ENCODE peak calls at places on chromosomes 5 and 9, in ten cellular contexts. L is adrenal gland; J is spleen; I is endothelial cell of umbilical vein; X is naive thymus-derived CD4-positive, alpha-beta T cell; E is CD4-positive, alpha-beta memory T cell; W is PC-3; O is IMR-90; K is PC-9; G is CD8-positive, alpha-beta memory T cell. M is an unnamed sample. For H3K4me1 and H3K36me3, the result is how much of the 10 kb centered on the place peaks cover.

GRCh38 chr9:133331641-133332380 is 4.2 kb downstream of the SURF6 start:
- DNase-seq in L (peak), J (peak), I (no peak), X (no peak), E (no peak), W (no peak), O (no peak), K (no peak), G (no peak), M (no peak)

GRCh38 chr5:159877894-159878448 is 38.3 kb upstream of the ADRA1B start:
- DNase-seq in L (peak), J (no peak), I (no peak), X (no peak), E (no peak), W (no peak), O (no peak), K (no peak), G (no peak), M (no peak)

GRCh38 chr9:94449486-94449885 is 105.4 kb upstream of the PCAT7 start:
- DNase-seq in L (no peak), J (no peak), I (no peak), X (no peak), E (no peak), W (no peak), O (no peak), K (no peak), G (no peak), M (no peak)

GRCh38 chr9:16000826-16001225 is 448.0 kb downstream of the CCDC171 start:
- DNase-seq in L (no peak), J (no peak), I (no peak), X (no peak), E (no peak), W (no peak), O (peak), K (no peak), G (no peak), M (no peak)

GRCh38 chr5:107005653-107006052 is 665.1 kb downstream of the EFNA5 start:
- DNase-seq in L (no peak), J (no peak), I (no peak), X (no peak), E (no peak), W (no peak), O (no peak), K (no peak), G (no peak), M (no peak)

GRCh38 chr5:138981606-138982005 is 106.5 kb upstream of the LRRTM2 start:
- DNase-seq in L (no peak), J (no peak), I (no peak), X (no peak), E (peak), W (peak), O (no peak), K (no peak), G (peak), M (no peak)

GRCh38 chr5:132408965-132409364 is 39.5 kb downstream of the SLC22A5 start:
- DNase-seq in L (no peak), J (no peak), I (no peak), X (no peak), E (no peak), W (no peak), O (no peak), K (no peak), G (no peak), M (no peak)

GRCh38 chr5:179804599-179804947 is 2.1 kb downstream of the MGAT4B start:
- DNase-seq in L (no peak), J (peak), I (no peak), X (no peak), E (no peak), W (no peak), O (no peak), K (no peak), G (no peak), M (no peak)

GRCh38 chr5:21806943-21807342 is 1046.2 kb downstream of the CDH12 start:
- DNase-seq in L (peak), J (no peak), I (no peak), X (no peak), E (no peak), W (peak), O (peak), K (no peak), G (no peak), M (no peak)

GRCh38 chr5:156475831-156476551 is 149.0 kb downstream of the SGCD start:
- DNase-seq in L (peak), J (no peak), I (no peak), X (no peak), E (no peak), W (no peak), O (peak), K (no peak), G (no peak), M (no peak)

GRCh38 chr9:35820076-35820475 is 5.2 kb upstream of the HINT2 start:
- DNase-seq in L (no peak), J (no peak), I (no peak), X (no peak), E (no peak), W (peak), O (peak), K (no peak), G (no peak), M (no peak)

GRCh38 chr5:10588779-10589447 is 25.0 kb downstream of the ANKRD33B start:
- DNase-seq in L (no peak), J (peak), I (no peak), X (peak), E (no peak), W (no peak), O (no peak), K (no peak), G (no peak), M (no peak)

GRCh38 chr9:34171753-34172535 is 6.9 kb upstream of the UBAP1 start:
- DNase-seq in L (peak), J (peak), I (no peak), X (no peak), E (peak), W (no peak), O (no peak), K (no peak), G (peak), M (no peak)

GRCh38 chr5:107331882-107332281 is 338.9 kb downstream of the EFNA5 start:
- DNase-seq in L (no peak), J (no peak), I (no peak), X (no peak), E (no peak), W (peak), O (no peak), K (no peak), G (no peak), M (no peak)

GRCh38 chr9:80066931-80067330 is 495.2 kb downstream of the TLE4 start:
- DNase-seq in L (no peak), J (no peak), I (no peak), X (no peak), E (no peak), W (no peak), O (no peak), K (no peak), G (no peak), M (no peak)

GRCh38 chr9:105082843-105083242 is 154.9 kb upstream of the ABCA1 start:
- DNase-seq in L (no peak), J (no peak), I (no peak), X (no peak), E (no peak), W (no peak), O (no peak), K (no peak), G (no peak), M (no peak)

GRCh38 chr9:72210522-72210921 is 61.3 kb downstream of the GDA start:
- DNase-seq in L (no peak), J (no peak), I (no peak), X (no peak), E (no peak), W (peak), O (no peak), K (no peak), G (no peak), M (no peak)

GRCh38 chr9:127970401-127971313 is 10.1 kb downstream of the EEIG1 start:
- DNase-seq in L (no peak), J (peak), I (no peak), X (peak), E (peak), W (peak), O (no peak), K (no peak), G (peak), M (no peak)

GRCh38 chr9:132800038-132800648 is 77.9 kb downstream of the AK8 start:
- DNase-seq in L (peak), J (peak), I (peak), X (peak), E (peak), W (peak), O (peak), K (peak), G (peak), M (peak)

GRCh38 chr5:137376127-137376526 is 123.0 kb downstream of the SPOCK1 start:
- DNase-seq in L (no peak), J (no peak), I (no peak), X (no peak), E (no peak), W (no peak), O (no peak), K (no peak), G (no peak), M (no peak)

GRCh38 chr5:41522193-41522786 is 11.9 kb upstream of the PLCXD3 start:
- DNase-seq in L (no peak), J (no peak), I (no peak), X (no peak), E (no peak), W (no peak), O (no peak), K (no peak), G (no peak), M (no peak)

GRCh38 chr5:9388941-9389674 is 156.8 kb downstream of the SEMA5A start:
- DNase-seq in L (no peak), J (no peak), I (no peak), X (no peak), E (no peak), W (no peak), O (no peak), K (no peak), G (no peak), M (no peak)

GRCh38 chr5:72612810-72613209 is 105.6 kb upstream of the ZNF366 start:
- DNase-seq in L (no peak), J (no peak), I (no peak), X (no peak), E (no peak), W (peak), O (peak), K (no peak), G (no peak), M (no peak)

GRCh38 chr9:126125177-126125576 is 201.5 kb upstream of the MVB12B start:
- DNase-seq in L (no peak), J (peak), I (no peak), X (no peak), E (no peak), W (no peak), O (no peak), K (no peak), G (no peak), M (no peak)

GRCh38 chr5:6280425-6281100 is 97.8 kb downstream of the MED10 start:
- DNase-seq in L (no peak), J (no peak), I (no peak), X (no peak), E (no peak), W (peak), O (no peak), K (no peak), G (no peak), M (no peak)

GRCh38 chr5:98109561-98110006 is 663.9 kb upstream of the RGMB start:
- DNase-seq in L (no peak), J (no peak), I (peak), X (no peak), E (no peak), W (peak), O (peak), K (no peak), G (no peak), M (no peak)

GRCh38 chr5:103849934-103850333 is 287.3 kb upstream of the NUDT12 start:
- DNase-seq in L (no peak), J (no peak), I (no peak), X (no peak), E (no peak), W (peak), O (peak), K (peak), G (no peak), M (no peak)

GRCh38 chr5:68110264-68110663 is 105.3 kb upstream of the PIK3R1 start:
- DNase-seq in L (no peak), J (no peak), I (no peak), X (no peak), E (no peak), W (no peak), O (no peak), K (no peak), G (no peak), M (no peak)

GRCh38 chr5:10354048-10354872 is 765 bp downstream of the MARCHF6 start:
- DNase-seq in L (peak), J (no peak), I (peak), X (peak), E (peak), W (peak), O (peak), K (peak), G (peak), M (peak)

DNA sequence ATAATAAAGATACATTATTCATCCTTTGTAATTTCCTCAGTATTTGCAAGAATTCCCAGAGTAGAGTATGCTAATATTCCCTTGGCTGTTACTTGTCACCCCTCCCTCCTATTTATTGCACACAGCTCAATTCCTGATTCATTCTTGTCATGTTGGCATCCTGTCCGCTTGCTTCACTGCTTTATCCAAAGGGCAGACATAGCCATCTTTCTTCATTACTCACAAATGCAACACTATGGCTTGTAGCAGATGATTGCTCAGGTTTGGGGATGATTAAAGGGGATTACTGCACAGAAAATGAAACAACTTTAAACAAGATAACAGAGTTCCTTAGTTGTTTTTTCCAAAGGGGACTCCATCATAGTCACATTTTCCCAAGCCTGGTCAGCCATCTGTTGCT is 1.2 kb upstream of the IL33 start:
- DNase-seq in L (no peak), J (no peak), I (no peak), X (no peak), E (no peak), W (peak), O (peak), K (no peak), G (no peak), M (no peak)
- H3K27ac ChIP-seq in L (no peak), J (no peak), I (no peak), X (no peak), E (no peak), W (peak), O (no peak), K (no peak), G (no peak), M (no peak)

GRCh38 chr9:115264333-115264732 is 146.4 kb upstream of the TNC start:
- DNase-seq in L (no peak), J (no peak), I (no peak), X (no peak), E (no peak), W (no peak), O (peak), K (no peak), G (no peak), M (no peak)

GRCh38 chr9:115261656-115262081 is 143.7 kb upstream of the TNC start:
- DNase-seq in L (no peak), J (no peak), I (no peak), X (no peak), E (no peak), W (peak), O (peak), K (no peak), G (no peak), M (no peak)

GRCh38 chr9:115262952-115263351 is 145.0 kb upstream of the TNC start:
- DNase-seq in L (no peak), J (no peak), I (no peak), X (no peak), E (no peak), W (peak), O (peak), K (no peak), G (no peak), M (no peak)

GRCh38 chr9:115263731-115264130 is 145.8 kb upstream of the TNC start:
- DNase-seq in L (no peak), J (no peak), I (no peak), X (no peak), E (no peak), W (no peak), O (peak), K (no peak), G (no peak), M (no peak)

GRCh38 chr9:115262477-115262876 is 144.5 kb upstream of the TNC start:
- DNase-seq in L (no peak), J (no peak), I (no peak), X (no peak), E (no peak), W (peak), O (peak), K (peak), G (no peak), M (peak)
- H3K4me1 ChIP-seq in L (under half), J (under half), I (under half), X (under half), E (under half), W (under half), O (under half), K (under half), G (under half), M (under half)

GRCh38 chr5:169748189-169748588 is 111.1 kb downstream of the DOCK2 start:
- DNase-seq in L (no peak), J (no peak), I (no peak), X (no peak), E (no peak), W (no peak), O (no peak), K (no peak), G (no peak), M (no peak)
- H3K36me3 ChIP-seq in L (under half), J (under half), I (under half), X (under half), E (half or more), W (under half), O (under half), K (under half), G (half or more), M (under half)

DNA sequence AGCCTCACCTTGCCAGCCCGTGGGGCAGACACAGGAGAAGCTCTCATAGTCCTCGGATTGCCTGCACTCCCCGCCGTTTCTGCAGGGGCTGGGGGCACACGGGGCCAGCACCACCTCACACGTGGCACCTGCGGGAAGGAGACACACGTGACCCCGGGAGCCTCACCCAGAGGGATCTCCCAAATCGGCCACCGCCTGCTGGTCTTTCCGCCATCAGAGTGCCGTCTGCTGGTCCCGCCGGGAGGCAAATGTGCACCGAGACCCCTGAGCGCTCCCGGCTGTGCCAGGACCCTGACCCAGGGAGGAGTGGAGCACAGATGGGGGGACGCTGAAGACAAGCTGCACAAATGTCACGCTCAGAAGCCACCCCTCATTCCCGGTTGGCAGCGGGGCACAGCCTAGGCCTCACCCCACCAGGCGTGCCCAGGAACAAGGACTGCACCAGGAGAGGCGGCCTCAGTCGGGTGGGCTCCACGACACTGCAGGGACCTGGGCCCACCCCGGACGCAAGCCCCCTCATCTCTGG is 28.4 kb upstream of the SEC16A start:
- DNase-seq in L (no peak), J (no peak), I (no peak), X (no peak), E (no peak), W (no peak), O (no peak), K (no peak), G (no peak), M (no peak)
- H3K27ac ChIP-seq in L (peak), J (peak), I (peak), X (no peak), E (no peak), W (no peak), O (no peak), K (no peak), G (peak), M (no peak)